ENCODE peak calls at places on chromosome 10, in five cellular contexts. J is HEK293T; E is cardiac fibroblast; P is activated CD4-positive, CD25-positive, alpha-beta regulatory T cell treated with anti-CD3 and anti-CD28 coated beads, Interleukin-2, amount 50 U/mL, for 72 hours; F is cardiac muscle cell. V is an unnamed sample.

GRCh38 chr10:90644165-90644564 is 213.7 kb downstream of the HTR7 start:
- DNase-seq in E (peak; percentile 45), F (no peak), P (no peak), J (no peak), V (no peak)

GRCh38 chr10:80684217-80684616 is 146.5 kb downstream of the SH2D4B start:
- DNase-seq in E (peak; percentile 28), P (no peak), J (peak; percentile 32), F (peak; percentile 43), V (no peak)

GRCh38 chr10:36073796-36074345 is 431.8 kb upstream of the FZD8 start:
- DNase-seq in J (no peak), P (no peak), F (no peak), E (no peak), V (no peak)

GRCh38 chr10:46293832-46294640 is 7.2 kb downstream of the ANTXRL start:
- DNase-seq in F (no peak), P (peak; percentile 21), J (no peak), E (no peak), V (no peak)

GRCh38 chr10:49363309-49364031 is 32.4 kb downstream of the DRGX start:
- DNase-seq in E (no peak), P (no peak), J (no peak), F (no peak), V (no peak)

GRCh38 chr10:77849039-77849664 is 77.4 kb downstream of the DLG5 start:
- DNase-seq in J (no peak), P (no peak), F (peak; percentile 35), E (no peak), V (no peak)

GRCh38 chr10:73759512-73760115 is 15.4 kb downstream of the SEC24C start:
- DNase-seq in F (no peak), J (no peak), E (no peak), P (no peak), V (no peak)

GRCh38 chr10:36366843-36367242 is 724.7 kb upstream of the FZD8 start:
- DNase-seq in E (peak; percentile 13), J (no peak), P (no peak), F (no peak), V (no peak)

GRCh38 chr10:65891073-65891981 is 1034.5 kb upstream of the LRRTM3 start:
- DNase-seq in F (peak; percentile 12), J (no peak), E (no peak), P (no peak), V (no peak)